ENCODE peak calls at places on chromosome 14, in ten cellular contexts. J is GM13977, T is fibroblast of pulmonary artery, X is lung, N is glutamatergic neuron, W is astrocyte of the spinal cord, L is right atrium auricular region, E is GM06990, G is AG10803, F is mesothelial cell of epicardium. A is an unnamed sample.

GRCh38 chr14:106844608-106845285 is 1318.4 kb downstream of the TMEM121 start:
- DNase-seq in E (peak; percentile 79), J (peak; percentile 52), X (peak; percentile 76), W (no peak), T (no peak), L (no peak), G (no peak), N (no peak), F (no peak), A (no peak)

GRCh38 chr14:30849354-30849753 is 25.0 kb upstream of the COCH start:
- DNase-seq in E (peak; percentile 73), T (no peak), W (no peak), J (peak; percentile 34), L (no peak), F (no peak), N (no peak), G (no peak), X (no peak), A (no peak)

GRCh38 chr14:50099335-50099734 is 17.0 kb downstream of the VCPKMT start:
- DNase-seq in X (no peak), N (no peak), T (no peak), G (no peak), E (no peak), L (no peak), J (no peak), F (no peak), W (peak; percentile 5), A (no peak)

GRCh38 chr14:23930742-23931141 is 22.8 kb upstream of the DHRS4 start:
- DNase-seq in J (no peak), G (peak; percentile 76), X (no peak), E (no peak), N (no peak), W (no peak), T (peak; percentile 69), F (no peak), L (peak; percentile 68), A (no peak)

GRCh38 chr14:55129086-55129427 is at the start of gene LGALS3:
- DNase-seq in F (peak; percentile 64), E (peak; percentile 72), L (peak; percentile 79), N (peak; percentile 31), T (peak; percentile 64), X (peak; percentile 74), G (peak; percentile 64), J (peak; percentile 90), W (peak; percentile 52), A (peak; percentile 16)

GRCh38 chr14:54603362-54603761 is 36.4 kb downstream of the SAMD4A start:
- DNase-seq in L (no peak), N (no peak), J (no peak), T (peak; percentile 72), X (no peak), G (peak; percentile 60), E (no peak), F (no peak), W (peak; percentile 61), A (no peak)

GRCh38 chr14:78598046-78598652 is 428.0 kb downstream of the NRXN3 start:
- DNase-seq in J (peak; percentile 67), W (peak; percentile 46), N (peak; percentile 67), X (peak; percentile 55), G (peak; percentile 49), F (peak; percentile 59), E (peak; percentile 13), L (no peak), T (peak; percentile 61), A (peak; percentile 23)

GRCh38 chr14:76827696-76828301 is 1.6 kb downstream of the LRRC74A start:
- DNase-seq in G (no peak), T (peak; percentile 41), L (peak; percentile 75), N (no peak), W (no peak), X (no peak), E (no peak), F (no peak), J (no peak), A (no peak)

GRCh38 chr14:73059326-73059725 is 992 bp downstream of the RBM25 start:
- DNase-seq in J (no peak), W (peak; percentile 38), X (no peak), G (peak; percentile 45), E (no peak), F (no peak), N (no peak), L (no peak), T (peak; percentile 58), A (peak; percentile 33)

GRCh38 chr14:69149461-69150244 is 3.3 kb downstream of the DCAF5 start:
- DNase-seq in E (no peak), X (no peak), W (no peak), T (no peak), G (peak; percentile 44), F (no peak), J (no peak), N (no peak), L (no peak), A (no peak)

GRCh38 chr14:70808023-70808401 is 1.3 kb downstream of the MAP3K9 start:
- DNase-seq in N (peak; percentile 28), W (no peak), L (no peak), J (peak; percentile 71), X (peak; percentile 54), E (no peak), G (no peak), T (no peak), F (no peak), A (no peak)

GRCh38 chr14:77988966-77989365 is 181.2 kb upstream of the NRXN3 start:
- DNase-seq in X (no peak), N (peak; percentile 59), F (no peak), J (no peak), L (peak; percentile 86), E (no peak), T (peak; percentile 13), G (peak; percentile 47), W (peak; percentile 94), A (no peak)

GRCh38 chr14:69643430-69644200 is 32.2 kb downstream of the SUSD6 start:
- DNase-seq in X (peak; percentile 74), F (no peak), L (no peak), T (peak; percentile 55), E (no peak), W (peak; percentile 77), J (no peak), N (no peak), G (no peak), A (peak; percentile 79)

GRCh38 chr14:93019367-93019843 is 96.3 kb downstream of the ITPK1 start:
- DNase-seq in W (no peak), T (no peak), J (no peak), L (no peak), N (no peak), X (no peak), G (no peak), F (no peak), E (no peak), A (no peak)
- TF ChIP-seq CTCF in W (no peak), T (no peak), J (no peak), L (no peak), N (no peak), X (no peak), G (no peak), F (no peak), E (no peak), A (no peak)

GRCh38 chr14:81743605-81744004 is 210.0 kb upstream of the SEL1L start:
- DNase-seq in N (no peak), E (no peak), J (no peak), F (no peak), W (no peak), G (no peak), T (no peak), L (no peak), X (no peak), A (no peak)
- TF ChIP-seq CTCF in N (no peak), E (no peak), J (no peak), F (no peak), W (no peak), G (no peak), T (no peak), L (no peak), X (no peak), A (no peak)

GRCh38 chr14:22472935-22473854 is 115.8 kb downstream of the DAD1 start:
- DNase-seq in E (peak; percentile 48), G (peak; percentile 33), N (no peak), J (peak; percentile 76), L (no peak), F (peak; percentile 58), T (peak; percentile 76), X (peak; percentile 45), W (peak; percentile 69), A (no peak)
- TF ChIP-seq CTCF in E (peak; percentile 64), G (peak; percentile 55), N (peak; percentile 44), J (peak; percentile 69), L (peak; percentile 68), F (peak; percentile 23), T (peak; percentile 58), X (peak; percentile 64), W (peak; percentile 57), A (peak; percentile 64)

GRCh38 chr14:93105362-93105761 is 10.4 kb downstream of the ITPK1 start:
- DNase-seq in G (peak; percentile 82), F (no peak), J (no peak), T (peak; percentile 73), W (peak; percentile 60), X (peak; percentile 53), N (no peak), E (no peak), L (peak; percentile 73), A (no peak)

GRCh38 chr14:93107383-93107782 is 8.3 kb downstream of the ITPK1 start:
- DNase-seq in X (no peak), J (no peak), F (no peak), N (no peak), G (no peak), L (no peak), T (no peak), W (no peak), E (no peak), A (no peak)

GRCh38 chr14:93106541-93107156 is 9.1 kb downstream of the ITPK1 start:
- DNase-seq in G (no peak), T (no peak), N (no peak), L (no peak), F (no peak), X (no peak), J (no peak), E (no peak), W (no peak), A (no peak)

GRCh38 chr14:93103392-93104080 is 12.2 kb downstream of the ITPK1 start:
- DNase-seq in T (no peak), X (peak; percentile 51), L (no peak), N (no peak), J (peak; percentile 86), F (no peak), G (no peak), E (peak; percentile 73), W (no peak), A (no peak)

DNA sequence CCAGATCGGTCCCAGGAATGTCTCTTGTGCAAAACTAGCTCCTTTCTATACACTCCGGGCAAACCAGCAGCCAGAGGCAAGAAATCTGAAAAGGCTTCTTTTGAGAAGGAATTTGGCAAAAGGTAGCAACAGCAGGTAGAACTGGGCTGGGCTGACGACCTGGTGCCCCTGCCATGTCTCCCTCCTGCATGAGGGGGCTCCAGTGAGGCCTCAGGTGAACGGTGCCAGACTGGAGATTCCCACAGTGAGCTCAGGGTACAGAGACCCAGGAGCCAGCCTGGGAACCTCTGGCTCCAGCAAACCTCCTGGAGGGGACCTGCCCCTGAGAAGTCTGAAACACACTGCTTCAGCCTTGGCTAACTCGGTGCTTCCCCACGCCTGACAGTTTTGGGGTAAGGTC is 10.8 kb downstream of the ITPK1 start:
- DNase-seq in E (no peak), X (no peak), W (no peak), G (no peak), F (no peak), N (no peak), J (no peak), L (no peak), T (no peak), A (no peak)
- TF ChIP-seq CTCF in E (no peak), X (no peak), W (no peak), G (peak; percentile 12), F (no peak), N (no peak), J (no peak), L (no peak), T (no peak), A (peak; percentile 22)

A was measured in retinal pigment epithelial cell.